ENCODE peak calls at places on chromosomes 5 and 9, in nine cellular contexts. U is neural progenitor cell, G is mammary epithelial cell, E is IMR-90, J is fibroblast of lung, X is SK-N-SH, Z is HCT116, Q is OCI-LY7, M is GM12878. D is an unnamed sample.

GRCh38 chr5:132473019-132473531 is 17.5 kb downstream of the IRF1 start:
- DNase-seq in Z (no peak), G (no peak), M (no peak), X (no peak), E (no peak), U (no peak), J (no peak), Q (peak), D (no peak)

GRCh38 chr5:80033513-80033912 is 1.6 kb upstream of the THBS4 start:
- DNase-seq in M (no peak), U (no peak), G (peak), Q (no peak), X (no peak), E (no peak), Z (no peak), J (no peak), D (peak)

GRCh38 chr5:9126490-9126889 is 419.4 kb downstream of the SEMA5A start:
- DNase-seq in U (no peak), E (no peak), M (no peak), Q (no peak), J (peak), X (no peak), Z (no peak), G (no peak), D (no peak)

GRCh38 chr9:124802426-124802825 is 25.5 kb downstream of the OLFML2A start:
- DNase-seq in X (no peak), U (no peak), E (no peak), Q (no peak), G (no peak), J (no peak), Z (no peak), M (no peak), D (no peak)

GRCh38 chr5:71475788-71476384 is 20.4 kb downstream of the BDP1 start:
- DNase-seq in U (peak), J (peak), X (peak), Z (no peak), Q (peak), E (peak), G (peak), M (no peak), D (peak)

GRCh38 chr5:135534609-135535419 is 950 bp downstream of the NEUROG1 start:
- DNase-seq in E (no peak), U (peak), Q (no peak), X (peak), G (no peak), J (no peak), M (no peak), Z (no peak), D (peak)

GRCh38 chr9:137240321-137240840 is 706 bp upstream of the TUBB4B start:
- DNase-seq in Q (peak), U (peak), X (peak), G (peak), M (no peak), E (peak), Z (no peak), J (peak), D (peak)

GRCh38 chr9:87381746-87382145 is 115.9 kb upstream of the DAPK1 start:
- DNase-seq in Z (no peak), E (no peak), G (peak), X (no peak), U (no peak), Q (no peak), J (no peak), M (no peak), D (no peak)

GRCh38 chr5:9838906-9839305 is 208.8 kb upstream of the TAS2R1 start:
- DNase-seq in M (no peak), G (no peak), E (no peak), X (no peak), Q (no peak), J (no peak), U (peak), Z (no peak), D (no peak)

GRCh38 chr9:132984202-132985062 is 5.9 kb downstream of the GFI1B start:
- DNase-seq in U (no peak), G (no peak), X (no peak), E (no peak), Q (no peak), M (no peak), Z (no peak), J (no peak), D (peak)

GRCh38 chr5:102152906-102153787 is 142.9 kb downstream of the SLCO4C1 start:
- DNase-seq in Z (peak), G (peak), U (peak), J (no peak), X (peak), M (no peak), Q (peak), E (no peak), D (no peak)

GRCh38 chr5:84383296-84383815 is 1.3 kb downstream of the EDIL3 start:
- DNase-seq in G (no peak), E (no peak), Z (no peak), J (no peak), Q (no peak), U (no peak), X (no peak), M (no peak), D (peak)

GRCh38 chr5:10595305-10595677 is 31.4 kb downstream of the ANKRD33B start:
- DNase-seq in Z (no peak), J (peak), Q (no peak), G (peak), U (no peak), M (no peak), E (peak), X (no peak), D (no peak)

GRCh38 chr5:135498662-135498995 is 37.1 kb downstream of the NEUROG1 start:
- DNase-seq in Q (no peak), M (no peak), Z (no peak), U (no peak), X (no peak), J (no peak), G (no peak), E (no peak), D (no peak)

GRCh38 chr5:179834120-179834519 is 13.4 kb downstream of the SQSTM1 start:
- DNase-seq in G (no peak), J (no peak), Z (no peak), E (no peak), X (no peak), Q (no peak), M (no peak), U (no peak), D (peak)

GRCh38 chr5:168365581-168366081 is 74.2 kb downstream of the WWC1 start:
- DNase-seq in E (peak), X (no peak), U (peak), Z (peak), Q (no peak), G (peak), M (no peak), J (peak), D (no peak)

GRCh38 chr9:78167356-78167755 is 68.5 kb upstream of the CEP78 start:
- DNase-seq in E (no peak), X (no peak), G (peak), Q (no peak), M (no peak), Z (no peak), U (no peak), J (peak), D (no peak)

GRCh38 chr9:134318941-134319305 is 7.3 kb upstream of the RXRA start:
- DNase-seq in Z (no peak), J (no peak), M (no peak), G (no peak), E (no peak), X (no peak), U (no peak), Q (no peak), D (peak)

GRCh38 chr5:537621-538071 is 13.4 kb upstream of the SLC9A3 start:
- DNase-seq in J (no peak), X (no peak), G (no peak), U (no peak), E (no peak), Q (no peak), M (no peak), Z (no peak), D (no peak)

GRCh38 chr5:68169898-68170297 is 45.7 kb upstream of the PIK3R1 start:
- DNase-seq in G (no peak), Q (no peak), X (no peak), J (no peak), E (no peak), M (no peak), U (peak), Z (no peak), D (no peak)

GRCh38 chr5:77380636-77381035 is 111.5 kb downstream of the WDR41 start:
- DNase-seq in J (no peak), Z (no peak), X (no peak), M (no peak), Q (no peak), E (no peak), G (no peak), U (no peak), D (no peak)

GRCh38 chr5:54007822-54008777 is 302.3 kb downstream of the ARL15 start:
- DNase-seq in E (peak), Z (no peak), X (no peak), M (no peak), J (peak), U (no peak), Q (no peak), G (peak), D (peak)

GRCh38 chr5:131758520-131758900 is 38.3 kb downstream of the FNIP1 start:
- DNase-seq in E (peak), U (no peak), Q (no peak), J (peak), G (no peak), M (no peak), Z (no peak), X (no peak), D (no peak)

GRCh38 chr5:96142786-96143434 is 181.3 kb upstream of the ELL2 start:
- DNase-seq in X (no peak), U (no peak), J (peak), M (no peak), E (peak), G (no peak), Q (no peak), Z (no peak), D (no peak)

GRCh38 chr9:37902804-37903580 is 935 bp downstream of the SLC25A51 start:
- DNase-seq in Z (no peak), E (peak), Q (peak), G (peak), J (peak), U (no peak), X (no peak), M (no peak), D (peak)

GRCh38 chr5:370959-371810 is 49.7 kb downstream of the AHRR start:
- DNase-seq in E (no peak), Q (no peak), M (no peak), G (no peak), X (no peak), Z (no peak), U (no peak), J (no peak), D (peak)

GRCh38 chr9:126334626-126335621 is 8.3 kb downstream of the MVB12B start:
- DNase-seq in J (peak), X (no peak), Z (no peak), G (no peak), M (no peak), E (peak), U (no peak), Q (no peak), D (peak)

GRCh38 chr5:154611341-154611767 is 133.3 kb upstream of the HAND1 start:
- DNase-seq in J (peak), Q (no peak), Z (no peak), M (no peak), E (peak), G (no peak), U (peak), X (no peak), D (no peak)

GRCh38 chr9:21616082-21616778 is 134.1 kb upstream of the IFNE start:
- DNase-seq in M (no peak), X (no peak), E (peak), Z (peak), Q (no peak), U (no peak), G (peak), J (peak), D (peak)

GRCh38 chr9:136364369-136364748 is 815 bp upstream of the DNLZ start:
- DNase-seq in U (no peak), Z (no peak), G (no peak), X (no peak), E (no peak), Q (no peak), J (no peak), M (no peak), D (no peak)

GRCh38 chr5:142013734-142014495 is 1.1 kb upstream of the GNPDA1 start:
- DNase-seq in Q (no peak), E (peak), G (no peak), M (no peak), Z (no peak), X (no peak), J (peak), U (no peak), D (peak)

GRCh38 chr9:111041902-111042301 is 3.6 kb upstream of the LPAR1 start:
- DNase-seq in M (no peak), Q (no peak), J (no peak), X (no peak), G (peak), E (no peak), Z (no peak), U (no peak), D (no peak)
- H2AFZ ChIP-seq in M (no peak), Q (no peak), J (no peak), X (peak), G (peak), E (no peak), Z (peak), U (no peak), D (peak)

DNA sequence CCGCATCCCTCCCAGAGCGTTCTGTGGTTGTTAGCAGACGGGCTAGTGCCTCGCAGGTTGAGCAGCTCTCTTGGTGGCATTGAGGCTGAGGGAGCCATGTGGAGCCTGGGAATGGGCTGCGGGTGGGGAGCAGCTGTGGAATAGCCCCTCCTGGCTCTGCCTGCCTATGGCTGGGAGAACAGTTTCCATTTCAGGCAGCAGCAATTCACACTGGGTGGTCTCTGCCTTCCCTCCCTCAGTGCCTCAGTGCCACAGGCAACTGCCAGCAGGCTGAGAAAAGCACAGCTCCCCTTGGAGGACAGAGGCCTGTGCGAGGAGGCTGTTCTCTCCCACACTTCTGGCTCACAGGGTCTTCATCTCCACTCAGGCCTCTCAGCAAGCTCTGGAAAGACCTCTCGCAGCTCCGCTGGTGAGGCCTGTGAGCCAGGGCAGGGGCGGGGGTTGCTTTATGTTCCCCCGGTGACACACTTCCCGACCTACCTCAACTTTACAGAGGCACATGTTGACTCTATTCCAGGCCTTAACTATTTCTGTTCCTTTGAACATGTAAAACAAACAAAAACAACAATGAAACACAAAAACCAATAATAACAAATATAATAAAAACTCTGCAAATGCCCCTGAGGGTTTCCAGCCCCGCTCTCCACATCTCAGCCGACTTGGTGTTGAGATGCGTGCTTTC is 17.3 kb upstream of the TMEM174 start:
- DNase-seq in Q (no peak), M (no peak), G (no peak), E (no peak), J (no peak), Z (no peak), X (no peak), U (peak), D (no peak)
- H3K4me2 ChIP-seq in Q (no peak), M (no peak), G (no peak), E (no peak), J (no peak), Z (no peak), X (no peak), U (no peak), D (no peak)

DNA sequence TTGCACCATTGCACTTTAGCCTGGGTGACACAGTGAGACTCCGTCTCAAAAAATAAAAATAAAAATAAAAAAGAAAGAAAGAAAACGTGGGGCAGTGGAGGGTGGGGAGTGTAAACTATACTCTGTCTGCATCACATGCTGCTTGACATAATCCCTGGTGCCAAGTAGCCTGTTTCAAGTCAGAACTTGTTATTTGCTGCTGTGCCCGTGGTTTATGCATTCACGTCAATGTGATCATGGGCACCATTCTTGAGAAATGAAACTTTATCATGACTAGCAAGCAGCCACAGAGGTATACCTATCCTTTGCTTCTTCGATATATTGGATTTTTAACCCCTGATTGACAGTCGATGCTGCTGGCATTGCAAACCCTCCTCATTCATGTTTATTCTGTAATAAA is 4.1 kb upstream of the SMU1 start:
- DNase-seq in Z (no peak), G (peak), U (no peak), E (no peak), M (no peak), X (no peak), J (no peak), Q (no peak), D (no peak)
- H2AFZ ChIP-seq in Z (peak), G (peak), U (peak), E (peak), M (no peak), X (peak), J (peak), Q (peak), D (peak)

GRCh38 chr5:149646564-149646963 is 65.3 kb downstream of the ARHGEF37 start:
- DNase-seq in G (peak), E (peak), Q (peak), J (peak), X (peak), Z (no peak), U (no peak), M (no peak), D (no peak)
- H3K4me2 ChIP-seq in G (no peak), E (no peak), Q (peak), J (no peak), X (no peak), Z (no peak), U (no peak), M (no peak), D (no peak)

GRCh38 chr5:92912280-92912679 is 668.7 kb downstream of the NR2F1-AS1 start:
- DNase-seq in G (no peak), Q (no peak), X (no peak), Z (no peak), M (no peak), U (peak), E (no peak), J (no peak), D (no peak)
- H2AFZ ChIP-seq in G (no peak), Q (no peak), X (no peak), Z (peak), M (no peak), U (no peak), E (no peak), J (no peak), D (no peak)

GRCh38 chr5:127041571-127041970 is 11.2 kb upstream of the MARCHF3 start:
- DNase-seq in G (peak), J (peak), X (no peak), U (no peak), Q (no peak), E (peak), Z (no peak), M (no peak), D (peak)

GRCh38 chr5:127038550-127038949 is 8.2 kb upstream of the MARCHF3 start:
- DNase-seq in G (no peak), M (no peak), Z (no peak), X (no peak), U (no peak), E (no peak), J (no peak), Q (no peak), D (peak)

GRCh38 chr5:127042593-127042992 is 12.2 kb upstream of the MARCHF3 start:
- DNase-seq in U (peak), Z (no peak), J (peak), E (peak), G (no peak), Q (peak), X (peak), M (no peak), D (no peak)

GRCh38 chr5:127046343-127047072 is 16.1 kb upstream of the MARCHF3 start:
- DNase-seq in Z (no peak), M (no peak), G (no peak), J (no peak), Q (no peak), X (no peak), U (no peak), E (no peak), D (no peak)

DNA sequence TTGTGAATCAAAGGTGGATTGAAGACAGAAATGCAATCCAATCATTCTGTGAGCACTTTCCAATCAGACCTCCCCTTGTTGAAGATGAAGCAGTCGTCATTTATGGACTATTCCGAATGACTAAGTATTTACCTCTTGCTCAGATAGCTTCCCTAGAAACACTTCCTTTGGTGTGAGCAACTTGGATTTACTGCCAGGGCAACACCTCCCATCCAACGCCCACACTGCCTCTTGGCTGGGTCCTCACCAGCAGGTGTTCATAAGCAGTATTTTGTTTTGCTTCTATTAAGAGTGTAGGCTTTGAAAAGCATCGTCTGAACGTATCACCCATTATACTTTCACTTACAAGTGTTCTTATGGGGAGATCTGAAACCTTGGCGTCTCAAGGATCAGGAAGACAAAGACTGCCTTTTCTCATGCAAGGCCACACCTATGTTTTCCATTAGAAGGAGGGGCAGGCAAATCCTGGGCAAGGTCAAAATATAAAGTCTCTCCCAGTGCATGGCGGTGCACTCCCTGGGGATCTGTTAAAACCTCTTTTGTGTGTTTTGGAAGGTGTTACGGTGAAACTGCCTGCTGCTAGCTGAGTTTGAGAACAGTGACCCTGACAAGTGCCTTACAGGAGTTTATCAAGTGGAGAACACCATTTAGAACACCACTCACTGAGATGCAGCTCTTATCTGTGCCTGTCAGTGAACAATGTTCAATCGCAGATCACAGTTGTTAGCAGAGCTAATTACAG is 10.6 kb upstream of the MARCHF3 start:
- DNase-seq in Z (no peak), Q (no peak), M (no peak), E (peak), G (peak), U (no peak), J (peak), X (no peak), D (no peak)
- H3K4me2 ChIP-seq in Z (no peak), Q (no peak), M (no peak), E (peak), G (peak), U (no peak), J (peak), X (peak), D (peak)

GRCh38 chr5:150848271-150848670 is 1.9 kb downstream of the IRGM start:
- DNase-seq in E (no peak), M (no peak), J (peak), Z (no peak), X (no peak), Q (no peak), G (peak), U (no peak), D (no peak)

GRCh38 chr5:150851039-150851438 is 4.7 kb downstream of the IRGM start:
- DNase-seq in Q (no peak), G (no peak), M (no peak), X (no peak), E (no peak), Z (no peak), J (no peak), U (no peak), D (no peak)

GRCh38 chr5:150847334-150847695 is 994 bp downstream of the IRGM start:
- DNase-seq in U (no peak), J (no peak), Z (no peak), G (no peak), Q (no peak), E (no peak), M (no peak), X (peak), D (no peak)

GRCh38 chr5:150846651-150847333 is 471 bp downstream of the IRGM start:
- DNase-seq in J (peak), G (peak), M (peak), Z (peak), U (peak), Q (peak), E (peak), X (peak), D (peak)
- H2AFZ ChIP-seq in J (no peak), G (no peak), M (peak), Z (peak), U (peak), Q (no peak), E (peak), X (no peak), D (no peak)

D was measured in osteoblast.